ENCODE peak calls at places on chromosomes 6 and 20, in six cellular contexts. C, A, I, Z, M and N are unnamed samples.

GRCh38 chr20:50628326-50628725 is 63.0 kb downstream of the RIPOR3 start:
- DNase-seq in M (no peak), I (no peak), C (no peak), A (no peak), Z (no peak), N (no peak)

GRCh38 chr6:3426817-3427739 is 29.8 kb downstream of the SLC22A23 start:
- DNase-seq in A (no peak), Z (no peak), M (no peak), C (no peak), I (no peak), N (no peak)

GRCh38 chr20:50189681-50190250 is 864 bp upstream of the CEBPB start:
- DNase-seq in I (no peak), A (no peak), Z (peak), M (peak), C (peak), N (peak)

GRCh38 chr6:148986608-148987007 is 239.8 kb downstream of the UST start:
- DNase-seq in I (no peak), Z (no peak), A (no peak), C (no peak), M (no peak), N (no peak)

GRCh38 chr6:106715922-106716321 is 86.5 kb downstream of the QRSL1 start:
- DNase-seq in I (no peak), M (no peak), Z (no peak), C (no peak), A (no peak), N (no peak)

GRCh38 chr6:43459535-43459934 is 4.2 kb upstream of the DLK2 start:
- DNase-seq in I (no peak), M (no peak), C (no peak), A (no peak), Z (no peak), N (no peak)

GRCh38 chr6:106746660-106747059 is 117.3 kb downstream of the QRSL1 start:
- DNase-seq in C (no peak), M (peak), A (no peak), Z (no peak), I (no peak), N (no peak)

GRCh38 chr6:1312444-1313363 is 806 bp downstream of the FOXQ1 start:
- DNase-seq in C (no peak), Z (no peak), A (no peak), I (no peak), M (peak), N (no peak)

GRCh38 chr20:47585087-47585747 is 83.5 kb downstream of the NCOA3 start:
- DNase-seq in C (no peak), Z (no peak), I (no peak), M (no peak), A (no peak), N (no peak)

GRCh38 chr6:166543603-166544293 is 42.7 kb downstream of the RAMACL start:
- DNase-seq in M (no peak), I (no peak), A (no peak), C (no peak), Z (no peak), N (peak)

GRCh38 chr6:50994026-50994720 is 175.5 kb downstream of the TFAP2B start:
- DNase-seq in Z (no peak), C (no peak), A (no peak), I (no peak), M (no peak), N (no peak)

DNA sequence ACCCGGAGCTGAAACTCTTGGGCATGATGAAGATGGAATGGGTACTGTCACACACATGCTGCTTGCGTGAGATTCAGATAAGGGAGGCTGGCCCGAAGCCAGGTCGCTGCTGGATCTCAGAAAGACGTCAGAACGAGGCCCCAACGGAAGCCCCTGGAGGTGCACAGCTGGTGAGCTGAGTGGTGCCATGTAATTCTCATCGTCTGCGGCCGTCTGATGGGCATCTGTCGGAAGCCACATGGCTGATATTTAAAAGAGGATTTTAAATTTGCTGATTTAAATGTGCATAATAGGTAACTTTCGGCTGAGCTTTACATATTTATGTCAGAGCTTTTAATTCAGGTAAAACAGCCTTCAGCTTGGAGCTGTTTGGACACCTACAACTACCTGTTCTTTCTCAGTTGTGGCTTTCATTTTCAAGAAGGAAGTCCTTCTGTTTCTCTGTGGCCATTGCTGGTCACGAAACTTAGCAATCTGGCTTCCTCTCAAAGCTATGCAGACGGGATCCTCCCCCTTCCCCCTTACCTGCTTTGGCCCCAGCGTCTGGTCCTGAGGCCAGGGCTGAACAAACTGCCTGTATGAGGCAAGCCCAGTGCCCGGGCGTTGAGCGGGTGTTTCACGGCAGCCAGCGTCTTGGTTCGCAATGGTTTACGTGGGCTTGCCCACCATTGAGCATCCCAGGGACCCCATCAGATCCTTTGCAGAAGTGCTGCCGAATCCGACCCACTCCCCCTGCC is 9.2 kb downstream of the SLCO4A1 start:
- DNase-seq in M (peak), A (peak), C (no peak), Z (peak), I (no peak), N (peak)
- H3K27ac ChIP-seq in M (peak), A (peak), C (peak), Z (peak), I (peak), N (peak)

DNA sequence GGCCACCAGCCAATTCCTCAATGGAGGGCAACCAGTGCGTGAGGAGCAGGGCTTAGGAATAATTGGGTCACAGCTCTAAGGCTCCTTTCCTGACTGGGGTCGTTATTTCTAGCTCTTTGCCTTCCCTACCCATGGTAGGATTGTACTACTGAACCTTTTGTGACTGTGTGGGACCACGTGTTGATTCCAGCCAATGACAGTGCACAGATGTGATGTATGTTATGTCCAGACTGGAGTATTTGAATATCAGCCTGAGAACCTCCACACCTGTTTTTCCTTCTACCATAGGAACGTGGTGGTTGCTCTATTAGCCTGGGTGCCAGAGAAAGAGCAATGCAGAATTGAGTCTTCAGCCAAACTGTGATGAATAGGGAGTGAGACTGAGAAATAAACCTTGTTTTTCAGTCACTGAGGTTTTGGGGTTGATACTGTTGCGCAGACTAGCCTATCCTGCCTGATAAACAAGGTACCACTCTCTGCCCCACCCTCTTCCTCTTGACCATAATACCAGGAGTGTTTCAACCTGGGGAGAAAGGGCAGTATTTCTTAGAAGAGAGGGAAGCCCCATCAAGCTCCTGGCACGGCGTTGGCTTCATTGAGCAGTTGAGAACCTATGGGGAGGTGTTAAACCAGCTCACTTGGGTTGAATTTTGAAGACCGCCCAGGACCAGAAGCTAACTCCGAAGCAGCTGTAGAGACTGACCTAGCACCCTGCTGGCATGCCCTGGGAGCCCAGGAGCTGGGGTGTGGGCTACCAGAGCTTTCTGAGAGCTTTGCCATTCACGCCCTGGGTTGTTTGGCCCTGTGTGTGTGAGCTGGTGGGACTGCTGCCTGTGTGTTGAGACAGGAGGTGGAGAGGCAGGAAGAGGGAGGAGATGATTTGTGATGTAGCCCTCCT is 105.5 kb upstream of the BACH2 start:
- DNase-seq in A (no peak), C (no peak), I (no peak), Z (no peak), M (no peak), N (no peak)
- H3K27ac ChIP-seq in A (no peak), C (no peak), I (no peak), Z (no peak), M (no peak), N (peak)

GRCh38 chr20:25280051-25280573 is 32.2 kb downstream of the PYGB start:
- DNase-seq in I (no peak), C (no peak), Z (peak), M (no peak), A (peak), N (peak)
- H3K27ac ChIP-seq in I (no peak), C (no peak), Z (no peak), M (no peak), A (peak), N (no peak)

DNA sequence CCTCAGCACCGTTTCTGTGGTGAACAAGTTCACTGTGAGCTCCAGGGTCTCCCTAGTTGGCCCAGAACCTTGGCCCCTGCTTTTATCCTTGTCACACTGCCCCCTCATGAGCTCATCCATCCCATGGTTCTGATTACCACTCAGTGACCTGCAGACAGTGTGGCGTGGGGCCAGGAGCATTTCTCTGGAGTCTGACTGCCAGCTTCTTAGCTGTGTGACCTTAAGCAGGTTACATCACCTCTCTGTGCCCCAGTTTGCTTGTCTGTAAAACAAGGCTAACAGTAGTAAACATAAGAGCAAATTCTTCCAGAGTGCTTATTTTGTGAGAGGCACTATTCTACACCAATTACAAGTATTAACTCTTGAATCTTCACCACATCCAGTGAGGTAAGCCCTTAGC is 14.8 kb upstream of the MDGA1 start:
- DNase-seq in I (no peak), C (no peak), M (no peak), Z (no peak), A (no peak), N (no peak)
- H3K27ac ChIP-seq in I (no peak), C (no peak), M (no peak), Z (no peak), A (no peak), N (no peak)

GRCh38 chr6:132568611-132569010 is 1.5 kb upstream of the TAAR6 start:
- DNase-seq in C (no peak), I (no peak), A (no peak), Z (no peak), M (no peak), N (no peak)
- H3K27ac ChIP-seq in C (no peak), I (peak), A (no peak), Z (no peak), M (no peak), N (no peak)